ENCODE peak calls at places on chromosome 17, in seven cellular contexts. A is cardiac muscle cell, K is foreskin fibroblast, R is ascending aorta, D is NT2/D1, V is MM.1S, G is lower lobe of right lung. Y is an unnamed sample.
A peak's percentile ranks its signal among the peaks of the same experiment; 100 is the strongest.

GRCh38 chr17:33234930-33235685 is 58.0 kb downstream of the ASIC2 start:
- DNase-seq in A (peak; percentile 88), K (peak; percentile 96), R (peak; percentile 73), D (no peak), V (no peak), G (no peak), Y (peak; percentile 1)

GRCh38 chr17:56141046-56141839 is 12.0 kb upstream of the ANKFN1 start:
- DNase-seq in A (no peak), K (no peak), R (no peak), D (no peak), V (no peak), G (no peak), Y (no peak)

GRCh38 chr17:29784661-29785060 is 145.4 kb downstream of the SSH2 start:
- DNase-seq in A (peak; percentile 53), K (peak; percentile 42), R (no peak), D (no peak), V (no peak), G (no peak), Y (no peak)

GRCh38 chr17:2815781-2816185 is 19.5 kb downstream of the RAP1GAP2 start:
- DNase-seq in A (no peak), K (no peak), R (no peak), D (no peak), V (no peak), G (no peak), Y (no peak)

GRCh38 chr17:50056217-50056960 is 479 bp downstream of the ITGA3 start:
- DNase-seq in A (peak; percentile 70), K (peak; percentile 88), R (no peak), D (peak; percentile 67), V (peak; percentile 78), G (peak; percentile 80), Y (peak; percentile 81)

GRCh38 chr17:76384987-76385891 is 830 bp downstream of the SPHK1 start:
- DNase-seq in A (peak; percentile 66), K (peak; percentile 88), R (peak; percentile 46), D (no peak), V (no peak), G (no peak), Y (no peak)

GRCh38 chr17:4594406-4595349 is 10.3 kb downstream of the SMTNL2 start:
- DNase-seq in A (no peak), K (no peak), R (no peak), D (no peak), V (peak; percentile 50), G (peak; percentile 74), Y (peak; percentile 54)

GRCh38 chr17:10585529-10585928 is 36.1 kb upstream of the MYH2 start:
- DNase-seq in A (peak; percentile 56), K (no peak), R (no peak), D (no peak), V (no peak), G (no peak), Y (no peak)

GRCh38 chr17:76153640-76154039 is 12.6 kb upstream of the FOXJ1 start:
- DNase-seq in A (peak; percentile 58), K (peak; percentile 55), R (no peak), D (no peak), V (no peak), G (no peak), Y (no peak)

GRCh38 chr17:18291718-18292540 is 22.9 kb downstream of the TOP3A start:
- DNase-seq in A (no peak), K (no peak), R (no peak), D (no peak), V (no peak), G (no peak), Y (no peak)

GRCh38 chr17:38745545-38745944 is 2.6 kb downstream of the PCGF2 start:
- DNase-seq in A (no peak), K (no peak), R (no peak), D (no peak), V (no peak), G (no peak), Y (no peak)

GRCh38 chr17:9074106-9074505 is 52.8 kb downstream of the NTN1 start:
- DNase-seq in A (no peak), K (no peak), R (no peak), D (no peak), V (no peak), G (no peak), Y (no peak)

GRCh38 chr17:77882481-77883212 is 75.9 kb upstream of the TNRC6C start:
- DNase-seq in A (peak; percentile 93), K (no peak), R (peak; percentile 52), D (no peak), V (no peak), G (peak; percentile 65), Y (peak; percentile 69)

GRCh38 chr17:81608082-81608481 is 28.8 kb downstream of the NPLOC4 start:
- DNase-seq in A (no peak), K (peak; percentile 43), R (no peak), D (no peak), V (no peak), G (peak; percentile 28), Y (no peak)

GRCh38 chr17:47982091-47982617 is 11.2 kb downstream of the CDK5RAP3 start:
- DNase-seq in A (no peak), K (no peak), R (no peak), D (no peak), V (no peak), G (no peak), Y (no peak)

DNA sequence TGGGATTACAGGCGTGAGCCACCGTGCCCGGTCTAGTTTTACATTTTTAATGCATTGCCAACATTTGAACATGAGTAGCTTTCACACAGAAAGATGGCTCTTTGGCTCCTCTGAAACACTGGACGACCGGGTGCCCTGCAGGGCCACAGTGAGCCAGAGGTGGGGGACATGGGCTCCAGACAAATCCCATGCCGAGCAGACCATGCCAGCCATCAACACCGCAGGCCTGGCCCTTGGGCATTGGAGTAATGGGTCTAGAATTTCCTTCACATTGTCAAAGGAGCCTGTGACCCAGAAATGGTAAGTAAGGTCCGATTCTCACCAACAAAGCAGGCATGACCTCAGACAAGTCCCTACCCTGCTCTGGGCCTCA is 21.4 kb upstream of the MPRIP start:
- DNase-seq in A (no peak), K (no peak), R (no peak), D (no peak), V (no peak), G (peak; percentile 38), Y (no peak)
- H3K4me3 ChIP-seq in A (no peak overlapping the region), K (no peak overlapping the region), R (peak overlapping the region; percentile 1), D (no peak overlapping the region), V (no peak overlapping the region), G (no peak overlapping the region), Y (no peak overlapping the region)

DNA sequence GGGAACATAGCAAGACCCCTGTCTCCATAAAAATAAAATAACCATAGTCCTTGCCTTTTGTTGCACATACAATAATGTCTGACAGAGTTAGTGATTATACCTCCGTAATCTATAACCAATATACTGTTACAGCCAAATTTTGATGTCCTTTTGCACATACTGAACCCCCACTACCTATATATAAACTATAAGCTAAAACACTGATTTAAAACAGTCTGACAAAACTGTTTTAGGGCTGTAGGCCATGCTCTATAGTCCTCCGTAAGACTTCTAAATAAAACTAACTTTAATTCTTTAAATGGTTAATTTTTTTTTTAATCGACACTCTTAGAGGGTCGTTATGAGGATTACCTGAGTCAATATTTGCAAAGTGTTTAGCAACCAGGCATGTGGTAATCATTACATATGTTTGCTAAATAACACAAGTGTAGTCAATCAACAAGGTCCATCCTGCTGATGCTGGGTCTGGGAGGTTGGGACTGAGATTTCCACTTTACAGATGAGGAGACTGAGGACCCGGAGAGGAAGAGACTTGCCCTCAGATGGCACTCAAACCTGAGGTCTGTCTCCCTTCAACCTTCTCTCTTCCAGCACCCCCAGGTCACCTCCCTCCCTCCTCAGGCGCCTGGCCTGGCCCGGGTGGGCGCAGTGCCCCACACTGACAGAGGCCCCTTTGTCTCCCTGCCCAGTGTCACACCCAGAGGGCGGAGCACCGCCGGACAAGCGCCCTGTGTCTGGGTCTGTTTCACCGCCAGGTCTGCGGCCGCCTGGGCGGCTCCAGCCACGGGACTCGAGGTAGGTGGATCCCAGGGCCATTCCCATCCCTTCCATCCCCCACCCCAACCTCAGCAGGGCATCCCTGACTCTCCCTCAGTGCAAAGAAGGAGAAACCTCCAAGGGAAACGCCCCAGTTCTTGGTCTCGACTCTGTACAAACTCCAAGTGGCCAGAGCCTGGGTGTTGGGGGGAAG is 10.3 kb downstream of the ZNF385C start:
- DNase-seq in A (no peak), K (no peak), R (no peak), D (no peak), V (no peak), G (no peak), Y (no peak)
- H3K4me3 ChIP-seq in A (no peak overlapping the region), K (no peak overlapping the region), R (no peak overlapping the region), D (no peak overlapping the region), V (no peak overlapping the region), G (no peak overlapping the region), Y (no peak overlapping the region)

DNA sequence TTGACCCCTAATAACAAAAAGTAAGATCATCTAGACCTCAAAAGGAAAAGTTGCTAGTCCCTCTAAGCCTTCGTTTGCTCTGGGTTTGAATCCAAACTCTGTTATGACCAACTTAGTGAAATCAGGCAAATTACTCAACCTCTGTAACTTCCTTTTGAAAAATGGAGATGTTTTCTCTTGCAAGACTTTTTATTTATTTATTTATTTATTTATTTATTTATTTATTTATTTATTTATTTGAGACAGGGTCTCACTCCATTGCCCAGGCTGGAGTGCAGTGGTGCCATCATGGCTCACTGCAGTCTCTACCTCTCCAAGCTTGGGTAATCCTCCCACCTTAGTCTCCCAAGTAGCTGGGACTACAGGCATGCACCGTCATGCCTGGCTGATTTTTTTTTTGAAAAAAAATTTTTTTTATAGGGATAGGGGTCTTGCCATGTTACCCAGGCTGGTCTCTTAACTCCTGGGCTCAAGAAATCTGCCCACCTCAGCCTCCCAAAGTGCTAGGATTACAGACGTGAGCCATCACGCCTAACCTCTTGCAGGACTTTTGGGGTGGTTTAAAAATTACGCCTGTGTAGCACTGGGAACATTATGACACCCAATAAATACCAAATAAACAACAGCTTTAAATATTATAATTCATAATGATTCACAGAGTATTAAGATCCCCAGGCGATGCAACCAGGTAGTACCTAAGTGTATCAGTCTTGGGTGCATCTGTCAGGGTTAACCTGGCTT is 63.4 kb downstream of the PITPNC1 start:
- DNase-seq in A (peak; percentile 17), K (no peak), R (no peak), D (no peak), V (no peak), G (no peak), Y (no peak)
- H3K4me3 ChIP-seq in A (no peak overlapping the region), K (no peak overlapping the region), R (no peak overlapping the region), D (no peak overlapping the region), V (no peak overlapping the region), G (no peak overlapping the region), Y (peak overlapping the region; percentile 7)

GRCh38 chr17:65556910-65557348 is 4.5 kb downstream of the AXIN2 start:
- DNase-seq in A (no peak), K (no peak), R (no peak), D (no peak), V (no peak), G (no peak), Y (no peak)

GRCh38 chr17:65557349-65558310 is 3.8 kb downstream of the AXIN2 start:
- DNase-seq in A (peak; percentile 73), K (peak; percentile 74), R (no peak), D (no peak), V (no peak), G (no peak), Y (no peak)

GRCh38 chr17:65558683-65559311 is 2.7 kb downstream of the AXIN2 start:
- DNase-seq in A (no peak), K (peak; percentile 27), R (no peak), D (no peak), V (peak; percentile 13), G (no peak), Y (no peak)

GRCh38 chr17:65559483-65559801 is 2.0 kb downstream of the AXIN2 start:
- DNase-seq in A (no peak), K (peak; percentile 28), R (no peak), D (no peak), V (no peak), G (no peak), Y (no peak)

DNA sequence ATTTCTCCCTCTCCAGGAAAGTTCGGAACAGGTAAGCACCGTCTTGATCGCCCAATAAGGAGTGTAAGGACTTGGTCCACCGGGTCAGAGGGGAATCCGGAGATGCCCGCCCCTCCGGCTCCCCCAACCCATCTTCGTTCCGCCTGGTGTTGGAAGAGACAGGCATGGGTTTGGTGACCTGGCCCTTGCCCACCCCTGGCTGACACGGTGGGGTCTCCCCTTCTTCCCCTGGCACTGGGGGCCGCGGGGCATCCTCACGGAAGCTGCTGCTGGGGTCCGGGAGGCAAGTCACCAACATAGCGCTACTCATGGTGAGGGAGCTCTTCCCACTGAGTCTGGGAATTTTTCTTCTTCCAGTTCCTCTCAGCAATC is 3.2 kb downstream of the AXIN2 start:
- DNase-seq in A (no peak), K (no peak), R (no peak), D (no peak), V (no peak), G (no peak), Y (no peak)
- H3K4me3 ChIP-seq in A (peak overlapping the region; percentile 100), K (peak overlapping the region; percentile 76), R (no peak overlapping the region), D (peak overlapping the region; percentile 89), V (peak overlapping the region; percentile 85), G (no peak overlapping the region), Y (no peak overlapping the region)